ENCODE peak calls at places on chromosomes 7 and 10, in five cellular contexts. P is psoas muscle, K is ecto neural progenitor cell, F is AG08395, L is kidney tubule cell. D is an unnamed sample.

GRCh38 chr10:119942973-119943372 is 50.4 kb downstream of the SEC23IP start:
- DNase-seq in P (no peak), K (no peak), F (no peak), L (no peak), D (no peak)

GRCh38 chr10:6269953-6270867 is 67.5 kb downstream of the PFKFB3 start:
- DNase-seq in P (no peak), K (no peak), F (no peak), L (peak), D (peak)

GRCh38 chr10:92045641-92046106 is 122.1 kb downstream of the BTAF1 start:
- DNase-seq in P (no peak), K (peak), F (no peak), L (no peak), D (no peak)

GRCh38 chr10:69179089-69179742 is 818 bp upstream of the SUPV3L1 start:
- DNase-seq in P (no peak), K (peak), F (peak), L (no peak), D (no peak)

GRCh38 chr7:57487957-57488356 is 38.0 kb downstream of the ZNF716 start:
- DNase-seq in P (no peak), K (no peak), F (no peak), L (no peak), D (no peak)

GRCh38 chr7:88218836-88219605 is 817 bp downstream of the SRI start:
- DNase-seq in P (peak), K (peak), F (peak), L (peak), D (peak)

GRCh38 chr10:70829543-70829942 is 13.8 kb downstream of the SGPL1 start:
- DNase-seq in P (no peak), K (no peak), F (no peak), L (no peak), D (no peak)

GRCh38 chr7:149741629-149742028 is 31.8 kb downstream of the ZNF467 start:
- DNase-seq in P (no peak), K (no peak), F (peak), L (peak), D (no peak)

GRCh38 chr10:111475720-111476119 is 398.9 kb downstream of the ADRA2A start:
- DNase-seq in P (no peak), K (no peak), F (peak), L (no peak), D (peak)

GRCh38 chr10:132811891-132812481 is 26.0 kb upstream of the NKX6-2 start:
- DNase-seq in P (peak), K (no peak), F (no peak), L (no peak), D (no peak)

GRCh38 chr10:44898665-44899064 is 12.5 kb upstream of the TMEM72 start:
- DNase-seq in P (no peak), K (no peak), F (no peak), L (no peak), D (no peak)

GRCh38 chr7:51126813-51127617 is 189.6 kb downstream of the COBL start:
- DNase-seq in P (no peak), K (no peak), F (no peak), L (no peak), D (no peak)

GRCh38 chr10:98852686-98853085 is 383.0 kb downstream of the HPSE2 start:
- DNase-seq in P (no peak), K (no peak), F (no peak), L (no peak), D (no peak)

GRCh38 chr10:15824498-15824897 is 35.8 kb downstream of the MINDY3 start:
- DNase-seq in P (no peak), K (no peak), F (peak), L (peak), D (peak)

GRCh38 chr7:57867884-57868701 is 418.1 kb downstream of the ZNF716 start:
- DNase-seq in P (peak), K (no peak), F (peak), L (no peak), D (peak)

GRCh38 chr7:81780914-81781693 is 11.3 kb upstream of the HGF start:
- DNase-seq in P (no peak), K (no peak), F (no peak), L (no peak), D (no peak)

GRCh38 chr7:142414135-142414534 is 156.3 kb upstream of the PRSS58 start:
- DNase-seq in P (no peak), K (no peak), F (no peak), L (peak), D (no peak)

GRCh38 chr7:27172388-27172774 is 1.7 kb downstream of the HOXA10 start:
- DNase-seq in P (peak), K (no peak), F (peak), L (peak), D (no peak)

D was measured in bronchial epithelial cell.